ENCODE peak calls at places on chromosomes 7 and 10, in six cellular contexts. V is frontal cortex; B is GM03348; M is activated CD8-positive, alpha-beta memory T cell treated with anti-CD3 and anti-CD28 coated beads for 24 hours; T is hepatocyte; O is activated T-cell treated with anti-CD3 and anti-CD28 coated beads for 4 hours. D is an unnamed sample.

GRCh38 chr7:151146761-151147160 is 20.7 kb downstream of the GBX1 start:
- DNase-seq in T (no peak), B (no peak), O (no peak), V (peak; percentile 26), M (no peak), D (no peak)

GRCh38 chr10:122662231-122662630 is 37.4 kb downstream of the C10orf120 start:
- DNase-seq in M (no peak), T (no peak), V (no peak), B (no peak), O (no peak), D (no peak)

GRCh38 chr10:28991738-28992270 is 297.1 kb upstream of the LYZL1 start:
- DNase-seq in V (no peak), T (peak; percentile 69), O (peak; percentile 18), B (peak; percentile 33), M (peak; percentile 61), D (no peak)

GRCh38 chr10:86258488-86258887 is 108.1 kb downstream of the GRID1 start:
- DNase-seq in B (no peak), V (peak; percentile 74), O (no peak), T (no peak), M (no peak), D (peak; percentile 58)

GRCh38 chr10:33655165-33655815 is 320.8 kb upstream of the NRP1 start:
- DNase-seq in M (no peak), B (no peak), O (no peak), V (no peak), T (no peak), D (no peak)

GRCh38 chr10:7738536-7739407 is 35.7 kb downstream of the ITIH2 start:
- DNase-seq in M (no peak), T (no peak), B (no peak), O (no peak), V (no peak), D (no peak)

GRCh38 chr7:17185690-17186070 is 112.8 kb upstream of the AHR start:
- DNase-seq in T (peak; percentile 28), B (no peak), V (no peak), O (no peak), M (no peak), D (no peak)

GRCh38 chr7:101588131-101588935 is 40.8 kb downstream of the MYL10 start:
- DNase-seq in O (no peak), B (peak; percentile 5), T (no peak), V (no peak), M (peak; percentile 28), D (peak; percentile 58)

GRCh38 chr7:123917878-123918277 is 7.2 kb upstream of the SPAM1 start:
- DNase-seq in T (no peak), O (no peak), V (no peak), B (no peak), M (no peak), D (no peak)